ENCODE peak calls at places on chromosomes 4 and X, in four cellular contexts. One of them, this sample, is unnamed.

GRCh38 chr4:100106982-100107381 is 83.3 kb downstream of the DDIT4L start:
- DNase-seq in anterior cingulate cortex: no peak
- DNase-seq in effector memory CD4-positive, alpha-beta T cell: no peak
- DNase-seq in left colon: no peak
- DNase-seq in this sample: no peak

GRCh38 chr4:95761871-95762270 is 78.0 kb upstream of the PDHA2 start:
- DNase-seq in effector memory CD4-positive, alpha-beta T cell: no peak
- DNase-seq in anterior cingulate cortex: no peak
- DNase-seq in left colon: no peak
- DNase-seq in this sample: no peak

GRCh38 chrX:1511150-1511549 is 25.8 kb downstream of the P2RY8 start:
- DNase-seq in effector memory CD4-positive, alpha-beta T cell: no peak
- DNase-seq in left colon: no peak
- DNase-seq in anterior cingulate cortex: no peak
- DNase-seq in this sample: no peak

GRCh38 chr4:54545663-54546424 is 111.9 kb upstream of the KIT start:
- DNase-seq in anterior cingulate cortex: no peak
- DNase-seq in left colon: no peak
- DNase-seq in effector memory CD4-positive, alpha-beta T cell: no peak
- DNase-seq in this sample: no peak

GRCh38 chrX:57771689-57772088 is 91.6 kb upstream of the NLRP2B start:
- DNase-seq in left colon: no peak
- DNase-seq in anterior cingulate cortex: no peak
- DNase-seq in effector memory CD4-positive, alpha-beta T cell: no peak
- DNase-seq in this sample: no peak

GRCh38 chr4:137678796-137679195 is 146.5 kb upstream of the PCDH18 start:
- DNase-seq in effector memory CD4-positive, alpha-beta T cell: no peak
- DNase-seq in left colon: no peak
- DNase-seq in anterior cingulate cortex: no peak
- DNase-seq in this sample: no peak

GRCh38 chr4:61068745-61069144 is 131.4 kb upstream of the ADGRL3 start:
- DNase-seq in effector memory CD4-positive, alpha-beta T cell: no peak
- DNase-seq in left colon: no peak
- DNase-seq in anterior cingulate cortex: no peak
- DNase-seq in this sample: no peak

GRCh38 chr4:138243369-138243768 is 1.2 kb upstream of the SLC7A11 start:
- DNase-seq in left colon: no peak
- DNase-seq in effector memory CD4-positive, alpha-beta T cell: no peak
- DNase-seq in anterior cingulate cortex: no peak
- DNase-seq in this sample: no peak

GRCh38 chr4:82569076-82569475 is 7.3 kb upstream of the TMEM150C start:
- DNase-seq in anterior cingulate cortex: no peak
- DNase-seq in left colon: no peak
- DNase-seq in effector memory CD4-positive, alpha-beta T cell: no peak
- DNase-seq in this sample: no peak

GRCh38 chr4:182507808-182508207 is 264.6 kb downstream of the TENM3 start:
- DNase-seq in effector memory CD4-positive, alpha-beta T cell: no peak
- DNase-seq in left colon: no peak
- DNase-seq in anterior cingulate cortex: no peak
- DNase-seq in this sample: no peak

GRCh38 chrX:142686206-142686605 is 339.5 kb upstream of the SPANXN4 start:
- DNase-seq in left colon: no peak
- DNase-seq in effector memory CD4-positive, alpha-beta T cell: no peak
- DNase-seq in anterior cingulate cortex: no peak
- DNase-seq in this sample: no peak

GRCh38 chrX:5236096-5236495 is 992.6 kb downstream of the NLGN4X start:
- DNase-seq in anterior cingulate cortex: no peak
- DNase-seq in left colon: no peak
- DNase-seq in effector memory CD4-positive, alpha-beta T cell: no peak
- DNase-seq in this sample: no peak